ENCODE peak calls at places on chromosomes 2 and 18, in seven cellular contexts. C, Y, X, Z, Q, D and E are unnamed samples.

GRCh38 chr2:217847552-217848350 is 155.0 kb downstream of the TNS1 start:
- DNase-seq in X (no peak), Y (no peak), Z (no peak), Q (no peak), D (no peak), C (no peak), E (peak; percentile 65)

GRCh38 chr2:233361298-233361697 is 7.0 kb downstream of the DGKD start:
- DNase-seq in Q (no peak), D (no peak), Z (no peak), C (no peak), Y (peak; percentile 29), X (no peak), E (no peak)

GRCh38 chr2:109118321-109118720 is 10.7 kb upstream of the SH3RF3 start:
- DNase-seq in Q (no peak), D (no peak), Y (peak; percentile 57), Z (no peak), X (no peak), C (no peak), E (no peak)

GRCh38 chr18:60020107-60020925 is 120.5 kb downstream of the PMAIP1 start:
- DNase-seq in Y (no peak), Q (no peak), Z (no peak), X (no peak), C (peak; percentile 26), D (no peak), E (no peak)

GRCh38 chr2:121242175-121242875 is 42.7 kb downstream of the TFCP2L1 start:
- DNase-seq in D (no peak), Z (no peak), Q (no peak), Y (no peak), X (no peak), C (no peak), E (no peak)

GRCh38 chr2:53130441-53130943 is 637.1 kb upstream of the CHAC2 start:
- DNase-seq in Q (no peak), C (peak; percentile 45), X (no peak), Z (no peak), D (no peak), Y (no peak), E (no peak)

GRCh38 chr2:60354713-60355112 is 198.7 kb downstream of the BCL11A start:
- DNase-seq in Z (no peak), D (no peak), Q (no peak), Y (no peak), X (no peak), C (no peak), E (no peak)

GRCh38 chr2:241773511-241774418 is 2.9 kb upstream of the GAL3ST2 start:
- DNase-seq in D (no peak), C (no peak), Y (peak; percentile 80), Z (no peak), Q (peak; percentile 21), X (peak; percentile 52), E (peak; percentile 76)

GRCh38 chr2:232872826-232873225 is 2.8 kb downstream of the SNORC start:
- DNase-seq in D (no peak), C (no peak), X (peak; percentile 39), Y (no peak), Z (no peak), Q (no peak), E (peak; percentile 57)

GRCh38 chr18:40962784-40963183 is 992.2 kb upstream of the PIK3C3 start:
- DNase-seq in Q (no peak), Z (no peak), C (peak; percentile 7), D (no peak), Y (no peak), X (no peak), E (no peak)

GRCh38 chr2:75920721-75921551 is 210.2 kb upstream of the GCFC2 start:
- DNase-seq in Q (no peak), D (no peak), C (no peak), Y (no peak), Z (no peak), X (no peak), E (no peak)

GRCh38 chr2:223760838-223761502 is 76.4 kb downstream of the AP1S3 start:
- DNase-seq in D (peak; percentile 5), Z (peak; percentile 22), X (peak; percentile 84), Q (no peak), Y (peak; percentile 87), C (peak; percentile 89), E (no peak)

GRCh38 chr18:9684901-9685738 is 23.0 kb upstream of the RAB31 start:
- DNase-seq in X (no peak), D (no peak), C (peak; percentile 64), Y (peak; percentile 91), Q (no peak), Z (no peak), E (no peak)

GRCh38 chr18:9690418-9691178 is 17.5 kb upstream of the RAB31 start:
- DNase-seq in X (no peak), C (peak; percentile 67), Q (no peak), Y (peak; percentile 52), Z (no peak), D (no peak), E (no peak)

GRCh38 chr18:9691235-9691634 is 16.9 kb upstream of the RAB31 start:
- DNase-seq in Y (no peak), C (no peak), Z (no peak), Q (no peak), X (no peak), D (no peak), E (no peak)

GRCh38 chr18:9689253-9689652 is 18.8 kb upstream of the RAB31 start:
- DNase-seq in Z (no peak), Q (no peak), C (no peak), Y (no peak), X (no peak), D (no peak), E (no peak)

GRCh38 chr18:9688036-9688741 is 19.9 kb upstream of the RAB31 start:
- DNase-seq in Z (no peak), Y (peak; percentile 61), X (no peak), C (peak; percentile 77), Q (no peak), D (no peak), E (no peak)
- TF ChIP-seq POLR2A in Z (no peak), Y (no peak), X (no peak), C (no peak), Q (no peak), D (no peak), E (no peak)

GRCh38 chr18:28193177-28193778 is 16.3 kb upstream of the CDH2 start:
- DNase-seq in X (no peak), D (no peak), Q (no peak), Y (no peak), C (no peak), Z (no peak), E (no peak)

GRCh38 chr18:28185121-28185520 is 8.2 kb upstream of the CDH2 start:
- DNase-seq in Z (no peak), Y (no peak), X (no peak), D (no peak), C (no peak), Q (no peak), E (no peak)

GRCh38 chr18:28189400-28190239 is 12.7 kb upstream of the CDH2 start:
- DNase-seq in C (peak; percentile 87), Y (no peak), Q (no peak), X (peak; percentile 52), D (peak; percentile 17), Z (peak; percentile 33), E (no peak)
- TF ChIP-seq POLR2A in C (no peak), Y (no peak), Q (no peak), X (no peak), D (no peak), Z (no peak), E (no peak)

GRCh38 chr2:74174909-74175308 is 3.8 kb downstream of the MOB1A start:
- DNase-seq in C (no peak), D (no peak), X (no peak), Q (no peak), Y (no peak), Z (no peak), E (no peak)

GRCh38 chr2:74179063-74179865 is 585 bp upstream of the MOB1A start:
- DNase-seq in Z (peak; percentile 18), D (no peak), Y (no peak), Q (no peak), X (no peak), C (no peak), E (no peak)

GRCh38 chr2:74181739-74182138 is 3.1 kb upstream of the MOB1A start:
- DNase-seq in X (peak; percentile 80), Y (peak; percentile 71), Z (peak; percentile 68), C (no peak), D (peak; percentile 34), Q (no peak), E (peak; percentile 75)

GRCh38 chr2:74177697-74178096 is 982 bp downstream of the MOB1A start:
- DNase-seq in C (no peak), Q (no peak), Z (no peak), Y (no peak), X (no peak), D (no peak), E (no peak)

DNA sequence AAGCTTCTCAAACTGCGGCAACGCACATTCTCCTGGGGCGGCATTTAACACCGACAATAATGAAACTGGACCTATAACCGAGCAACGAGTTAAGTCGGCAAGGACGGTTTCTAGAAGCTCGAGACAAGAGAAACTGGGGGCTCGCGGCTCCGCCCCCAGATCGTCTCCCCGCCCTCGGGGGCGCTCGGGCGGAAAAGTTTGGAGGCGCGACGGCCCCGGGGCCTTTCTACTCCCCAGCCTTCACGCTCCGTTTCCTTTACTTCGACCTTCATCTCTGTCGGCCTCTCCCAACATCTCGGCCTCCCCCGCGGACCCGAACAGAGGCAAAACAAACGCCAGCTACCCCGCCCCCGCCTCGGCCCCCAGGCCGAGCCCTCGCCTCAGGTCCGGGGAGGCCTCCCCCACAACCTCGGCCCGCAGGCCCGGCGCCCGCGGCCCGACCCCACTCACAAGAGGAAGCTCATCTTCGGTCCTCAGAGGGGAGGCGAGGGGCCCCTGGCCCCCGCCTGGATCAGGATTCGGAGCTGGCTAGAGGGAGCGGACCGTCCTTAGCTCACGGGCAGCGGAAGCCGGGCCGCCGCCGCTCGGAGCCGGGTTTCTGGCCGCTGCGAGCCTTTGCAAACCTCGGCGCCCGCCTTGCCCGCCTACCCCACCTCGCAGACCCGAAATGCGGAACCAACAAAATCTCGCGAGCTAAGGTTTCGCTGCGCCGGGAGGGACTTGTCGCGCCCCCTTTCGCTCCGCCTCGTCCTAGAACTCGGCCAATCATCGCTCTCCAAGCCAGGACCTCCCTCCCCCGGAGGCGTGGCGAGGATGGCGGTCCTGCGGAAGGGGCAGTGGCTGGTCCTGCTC is at the start of gene MOB1A:
- DNase-seq in C (peak; percentile 98), D (peak; percentile 96), X (peak; percentile 99), Q (peak; percentile 69), Y (peak; percentile 99), Z (peak; percentile 98), E (peak; percentile 94)
- TF ChIP-seq POLR2A in C (peak; percentile 91), D (peak; percentile 80), X (peak; percentile 89), Q (peak; percentile 88), Y (no peak), Z (peak; percentile 85), E (peak; percentile 97)

DNA sequence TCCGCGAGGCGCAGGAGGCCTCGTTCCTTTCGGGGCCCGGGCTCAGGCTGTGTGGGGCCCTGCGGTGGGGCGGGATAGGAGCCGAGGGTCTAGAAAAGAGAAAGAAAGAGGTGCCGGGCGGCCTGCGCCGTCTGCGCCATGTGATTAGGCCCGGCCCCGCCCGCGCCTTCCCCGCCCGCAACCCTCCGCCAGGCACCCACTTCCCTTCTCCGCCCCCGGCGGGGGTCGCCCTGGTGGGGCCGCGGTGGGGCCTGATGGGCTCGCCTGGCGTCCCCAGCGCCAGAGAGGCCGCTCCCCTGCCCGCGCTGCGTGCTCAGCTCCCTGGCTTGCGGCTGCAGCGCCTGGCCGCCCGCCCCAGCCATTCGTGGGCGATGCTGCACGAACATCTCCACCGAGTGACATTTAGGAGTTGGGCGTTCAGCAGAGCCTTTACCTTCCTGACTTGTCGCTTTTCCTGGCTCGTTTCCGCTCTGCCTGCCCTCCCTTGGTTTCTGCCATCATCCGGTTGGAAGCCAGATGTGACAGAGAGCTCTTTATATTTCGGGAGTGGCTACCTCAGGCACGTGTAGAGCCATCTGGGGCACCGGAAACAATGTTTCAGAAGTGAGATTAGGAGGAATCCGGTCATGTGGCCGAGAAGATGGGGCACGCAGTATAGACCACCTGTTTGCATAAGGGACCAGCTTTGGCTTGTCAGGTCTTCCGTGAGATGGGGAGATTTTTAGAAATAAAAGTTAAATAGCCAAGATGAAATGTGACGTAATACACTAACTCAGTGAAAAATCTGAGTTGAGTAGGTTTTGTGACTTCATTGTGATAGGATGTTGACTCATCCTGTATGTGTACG is 1.1 kb downstream of the GLS start:
- DNase-seq in X (peak; percentile 87), C (peak; percentile 87), Z (peak; percentile 71), Y (peak; percentile 95), D (peak; percentile 67), Q (no peak), E (peak; percentile 94)
- TF ChIP-seq POLR2A in X (no peak), C (peak; percentile 50), Z (peak; percentile 61), Y (no peak), D (no peak), Q (peak; percentile 66), E (no peak)